ENCODE peak calls at places on chromosomes 6 and 20, in four cellular contexts. B is breast epithelium; J is activated CD4-positive, CD25-positive, alpha-beta regulatory T cell; U is kidney glomerular epithelial cell. Z is an unnamed sample.

GRCh38 chr6:35552285-35552917 is 39.7 kb upstream of the TULP1 start:
- DNase-seq in B (no peak), J (peak), U (no peak), Z (no peak)

GRCh38 chr6:130622142-130622541 is 205.1 kb upstream of the SMLR1 start:
- DNase-seq in B (no peak), J (no peak), U (no peak), Z (no peak)

GRCh38 chr20:20547221-20547875 is 165.1 kb downstream of the RALGAPA2 start:
- DNase-seq in B (no peak), J (no peak), U (no peak), Z (no peak)

GRCh38 chr20:3796477-3797225 is 541 bp downstream of the CDC25B start:
- DNase-seq in B (no peak), J (no peak), U (no peak), Z (no peak)

GRCh38 chr20:32664352-32665159 is 9.2 kb downstream of the C20orf203 start:
- DNase-seq in B (no peak), J (no peak), U (no peak), Z (no peak)

GRCh38 chr6:105493776-105494175 is 90.9 kb upstream of the PREP start:
- DNase-seq in B (no peak), J (no peak), U (no peak), Z (no peak)

GRCh38 chr6:111586554-111586953 is 19.1 kb downstream of the TRAF3IP2 start:
- DNase-seq in B (no peak), J (no peak), U (no peak), Z (no peak)

GRCh38 chr6:107822154-107823046 is 1.7 kb downstream of the SCML4 start:
- DNase-seq in B (no peak), J (peak), U (no peak), Z (no peak)

GRCh38 chr20:57708694-57709673 is 831 bp downstream of the PMEPA1 start:
- DNase-seq in B (no peak), J (no peak), U (no peak), Z (peak)

GRCh38 chr6:150599199-150600002 is at the start of gene PLEKHG1:
- DNase-seq in B (peak), J (peak), U (peak), Z (peak)

GRCh38 chr6:166933396-166933795 is 23.0 kb downstream of the RNASET2 start:
- DNase-seq in B (no peak), J (no peak), U (no peak), Z (no peak)

GRCh38 chr20:39588148-39588757 is 626.1 kb downstream of the DHX35 start:
- DNase-seq in B (no peak), J (no peak), U (no peak), Z (no peak)

Z was measured in lower leg skin.